ENCODE peak calls at places on chromosomes 2 and 18, in five cellular contexts. P is OCI-LY7, D is neuronal stem cell, L is K562, B is mammary epithelial cell. Y is an unnamed sample.

GRCh38 chr2:30969006-30969405 is 161.8 kb upstream of the CAPN13 start:
- DNase-seq in B (no peak), D (no peak), L (no peak), P (no peak), Y (no peak)

GRCh38 chr2:220695397-220696279 is 876.5 kb downstream of the EPHA4 start:
- DNase-seq in P (no peak), L (no peak), B (no peak), D (no peak), Y (no peak)

GRCh38 chr2:106189764-106190468 is 4.2 kb downstream of the UXS1 start:
- DNase-seq in P (no peak), D (no peak), B (peak; percentile 41), L (no peak), Y (peak; percentile 35)

GRCh38 chr18:22971038-22971437 is 37.9 kb downstream of the RBBP8 start:
- DNase-seq in L (peak; percentile 16), B (no peak), P (no peak), D (no peak), Y (no peak)

GRCh38 chr18:2655153-2655953 is at the start of gene SMCHD1:
- DNase-seq in P (peak; percentile 87), L (peak; percentile 93), D (peak; percentile 83), B (peak; percentile 83), Y (peak; percentile 49)

GRCh38 chr2:114170070-114170469 is 272.4 kb upstream of the DPP10 start:
- DNase-seq in L (no peak), B (peak; percentile 16), D (no peak), P (no peak), Y (no peak)

GRCh38 chr2:202883987-202884675 is 12.6 kb upstream of the ICA1L start:
- DNase-seq in L (peak; percentile 5), D (no peak), B (no peak), P (no peak), Y (no peak)

GRCh38 chr2:161332568-161332967 is 24.3 kb downstream of the PSMD14 start:
- DNase-seq in B (no peak), P (no peak), L (no peak), D (no peak), Y (no peak)

GRCh38 chr2:66434679-66435548 is at the start of gene MEIS1:
- DNase-seq in B (peak; percentile 95), L (peak; percentile 74), P (peak; percentile 92), D (no peak), Y (peak; percentile 90)
- H2AFZ ChIP-seq in B (peak within 1 kb of the TSS; percentile 97), L (peak within 1 kb of the TSS; percentile 96), P (peak within 1 kb of the TSS; percentile 99), D (peak within 1 kb of the TSS; percentile 84), Y (peak within 1 kb of the TSS; percentile 94)

DNA sequence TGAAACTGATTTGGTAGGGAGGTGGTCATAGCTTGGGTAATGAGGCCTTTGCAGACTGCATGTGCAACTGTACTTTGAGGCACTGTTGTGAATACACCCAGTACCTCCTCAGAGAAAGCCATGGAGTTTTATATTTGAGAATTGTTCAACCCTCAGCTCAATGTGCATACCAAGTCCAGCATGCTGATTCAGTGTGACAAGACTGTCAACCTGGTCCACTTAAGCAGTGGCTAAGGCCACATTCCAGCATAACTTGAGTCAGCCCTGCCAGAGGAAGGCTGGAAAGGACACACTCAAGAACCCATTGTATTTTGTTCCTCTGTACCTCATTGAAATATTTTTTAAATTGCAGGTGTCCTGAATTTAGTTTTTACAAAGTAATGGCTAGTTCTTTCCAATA is 121.8 kb upstream of the HNMT start:
- DNase-seq in B (no peak), L (no peak), P (no peak), D (no peak), Y (no peak)
- H3K9me3 ChIP-seq in B (no peaks in the 10 kb centered on the region), L (no peaks in the 10 kb centered on the region), P (peaks cover 6% of the 10 kb centered on the region), D (no peaks in the 10 kb centered on the region), Y (peaks cover 10% of the 10 kb centered on the region)

GRCh38 chr2:85887566-85888019 is 1.2 kb downstream of the ST3GAL5 start:
- DNase-seq in L (no peak), P (peak; percentile 58), D (no peak), B (peak; percentile 56), Y (no peak)
- H3K4me1 ChIP-seq in L (peaks cover 31% of the 10 kb centered on the region), P (peaks cover 22% of the 10 kb centered on the region), D (peaks cover 22% of the 10 kb centered on the region), B (peaks cover 42% of the 10 kb centered on the region), Y (peaks cover 40% of the 10 kb centered on the region)

GRCh38 chr2:127464470-127465257 is 46.4 kb downstream of the PROC start:
- DNase-seq in P (no peak), D (no peak), L (no peak), B (no peak), Y (peak; percentile 6)

GRCh38 chr2:127469051-127469450 is 50.8 kb downstream of the PROC start:
- DNase-seq in P (no peak), B (no peak), L (no peak), D (no peak), Y (no peak)

GRCh38 chr2:127465258-127465657 is 47.0 kb downstream of the PROC start:
- DNase-seq in B (no peak), L (no peak), D (no peak), P (no peak), Y (no peak)

GRCh38 chr2:127463155-127463991 is 45.1 kb downstream of the PROC start:
- DNase-seq in P (no peak), L (no peak), B (no peak), D (peak; percentile 30), Y (no peak)
- H2AFZ ChIP-seq in P (no peak overlapping the region), L (no peak overlapping the region), B (no peak overlapping the region), D (peak overlapping the region; percentile 62), Y (no peak overlapping the region)

DNA sequence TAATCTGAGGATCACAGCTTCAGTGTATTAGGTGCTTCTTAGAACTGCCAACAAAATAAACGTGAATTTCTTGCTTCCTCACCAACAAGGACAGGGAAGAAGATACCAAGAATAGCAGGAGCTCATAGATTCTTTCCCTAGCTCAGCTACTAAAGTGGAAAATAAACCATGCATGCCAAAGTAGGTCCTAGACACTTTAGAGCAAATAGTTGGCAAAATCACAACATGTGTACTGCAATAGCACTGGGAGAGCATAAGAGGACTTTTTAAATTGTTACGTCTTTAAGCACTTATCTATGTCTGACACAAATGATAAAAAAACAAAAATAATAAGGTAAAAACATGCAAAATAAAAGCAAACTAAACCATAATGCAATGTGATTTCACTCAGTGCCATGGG is 49.5 kb downstream of the SUCLG1 start:
- DNase-seq in L (no peak), D (no peak), P (no peak), B (no peak), Y (no peak)
- H3K9me3 ChIP-seq in L (no peaks in the 10 kb centered on the region), D (no peaks in the 10 kb centered on the region), P (no peaks in the 10 kb centered on the region), B (no peaks in the 10 kb centered on the region), Y (no peaks in the 10 kb centered on the region)

DNA sequence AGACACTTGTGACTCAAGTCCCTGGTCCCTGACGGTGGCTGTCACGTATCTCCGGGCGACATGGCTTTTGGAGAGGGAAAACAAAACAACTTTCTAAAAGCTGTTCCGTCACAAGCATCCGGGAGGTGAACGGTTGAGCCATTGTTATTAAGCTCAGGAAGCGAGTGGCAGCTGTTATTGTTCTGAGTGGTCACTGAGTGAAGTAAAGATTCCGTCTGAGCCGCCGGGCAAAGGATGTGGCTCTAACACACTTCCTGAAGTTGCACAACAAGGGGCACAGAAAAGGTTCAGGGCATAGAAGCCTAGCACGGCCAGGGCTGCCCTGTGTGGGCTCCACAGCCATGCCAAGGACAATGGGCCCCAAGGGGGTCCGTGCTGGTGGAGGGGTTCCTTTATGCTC is 24.3 kb downstream of the INPP5D start:
- DNase-seq in B (no peak), P (peak; percentile 93), L (no peak), D (no peak), Y (no peak)
- H3K4me1 ChIP-seq in B (no peaks in the 10 kb centered on the region), P (peaks cover 95% of the 10 kb centered on the region), L (peaks cover 32% of the 10 kb centered on the region), D (no peaks in the 10 kb centered on the region), Y (no peaks in the 10 kb centered on the region)

GRCh38 chr2:225040862-225041209 is 1.4 kb downstream of the DOCK10 start:
- DNase-seq in L (no peak), P (peak; percentile 55), D (no peak), B (no peak), Y (no peak)
- H2AFZ ChIP-seq in L (no peak overlapping the region), P (peak overlapping the region; percentile 80), D (no peak overlapping the region), B (no peak overlapping the region), Y (no peak overlapping the region)

GRCh38 chr2:82234283-82234682 is 1929.7 kb upstream of the LRRTM1 start:
- DNase-seq in P (no peak), D (no peak), B (no peak), L (no peak), Y (no peak)
- H3K9me3 ChIP-seq in P (no peaks in the 10 kb centered on the region), D (no peaks in the 10 kb centered on the region), B (no peaks in the 10 kb centered on the region), L (no peaks in the 10 kb centered on the region), Y (no peaks in the 10 kb centered on the region)

DNA sequence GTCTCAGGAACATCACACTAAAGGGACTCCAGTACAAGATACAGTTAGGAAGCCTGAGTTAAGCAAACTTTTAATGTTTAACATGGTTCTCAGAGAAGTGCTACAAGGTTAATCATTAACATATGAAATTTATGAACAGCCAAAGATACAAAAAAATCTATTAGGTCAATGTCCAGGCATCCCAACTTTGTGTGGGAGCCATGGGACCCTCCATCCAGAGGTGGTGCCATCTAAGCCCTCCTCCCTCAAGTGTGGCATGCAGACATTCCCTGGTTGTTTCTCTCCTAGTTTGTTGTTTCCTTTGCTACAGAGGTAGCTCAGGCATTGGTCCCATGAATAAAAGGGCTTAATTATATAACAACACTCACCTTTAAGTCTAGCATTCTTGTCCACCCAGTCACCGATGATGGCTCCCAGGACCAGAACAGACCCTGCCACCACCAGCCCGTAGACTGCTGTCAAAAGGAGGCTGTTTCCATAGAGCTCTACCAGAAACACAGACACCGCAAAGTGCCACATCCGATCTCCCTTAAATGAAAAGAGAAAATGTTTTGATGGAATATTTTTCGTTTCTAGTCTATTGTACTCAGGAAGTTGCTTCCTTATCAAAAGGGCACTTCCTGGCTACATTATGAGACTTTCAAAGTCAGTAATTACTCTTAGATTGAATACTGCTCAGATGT is 5.7 kb downstream of the SLC40A1 start:
- DNase-seq in L (no peak), P (no peak), D (no peak), B (no peak), Y (no peak)
- H3K4me1 ChIP-seq in L (no peaks in the 10 kb centered on the region), P (no peaks in the 10 kb centered on the region), D (no peaks in the 10 kb centered on the region), B (peaks cover 2% of the 10 kb centered on the region), Y (peaks cover 6% of the 10 kb centered on the region)

GRCh38 chr2:191950132-191950885 is 103.4 kb upstream of the CAVIN2 start:
- DNase-seq in L (peak; percentile 17), D (no peak), P (no peak), B (peak; percentile 46), Y (no peak)
- H2AFZ ChIP-seq in L (peak overlapping the region; percentile 74), D (peak overlapping the region; percentile 75), P (no peak overlapping the region), B (peak overlapping the region; percentile 72), Y (peak overlapping the region; percentile 2)